ENCODE peak calls at places on chromosome 22, in ten cellular contexts. V is WERI-Rb-1; G is endothelial cell of umbilical vein; O is breast epithelium; C is HCT116; X is effector memory CD4-positive, alpha-beta T cell; L is CD4-positive, alpha-beta memory T cell; Y is upper lobe of right lung; J is tibial nerve; Z is Peyer's patch. K is an unnamed sample.

GRCh38 chr22:46649176-46650077 is 29.2 kb downstream of the GRAMD4 start:
- DNase-seq in V (no peak), G (no peak), O (no peak), C (no peak), X (no peak), L (no peak), Y (no peak), J (no peak), Z (no peak), K (peak)

GRCh38 chr22:36928181-36928580 is 14.8 kb downstream of the CSF2RB start:
- DNase-seq in V (no peak), G (no peak), O (no peak), C (no peak), X (no peak), L (no peak), Y (no peak), J (no peak), Z (no peak), K (no peak)

GRCh38 chr22:17872491-17872890 is 98.2 kb upstream of the BID start:
- DNase-seq in V (no peak), G (no peak), O (no peak), C (no peak), X (no peak), L (no peak), Y (no peak), J (no peak), Z (no peak), K (peak)

GRCh38 chr22:17779286-17780115 is 5.2 kb upstream of the BID start:
- DNase-seq in V (no peak), G (no peak), O (no peak), C (no peak), X (no peak), L (no peak), Y (no peak), J (no peak), Z (no peak), K (no peak)

GRCh38 chr22:48423481-48423901 is 1404.2 kb downstream of the BRD1 start:
- DNase-seq in V (no peak), G (no peak), O (no peak), C (no peak), X (no peak), L (no peak), Y (peak), J (no peak), Z (no peak), K (no peak)

GRCh38 chr22:34414467-34415440 is 494.5 kb upstream of the LARGE1 start:
- DNase-seq in V (peak), G (no peak), O (peak), C (peak), X (no peak), L (no peak), Y (no peak), J (no peak), Z (no peak), K (peak)

GRCh38 chr22:17858033-17858432 is 83.8 kb upstream of the BID start:
- DNase-seq in V (no peak), G (no peak), O (peak), C (no peak), X (no peak), L (no peak), Y (no peak), J (no peak), Z (no peak), K (peak)

GRCh38 chr22:27798526-27799333 is 2.8 kb downstream of the MN1 start:
- DNase-seq in V (no peak), G (no peak), O (no peak), C (no peak), X (no peak), L (no peak), Y (no peak), J (no peak), Z (no peak), K (no peak)

GRCh38 chr22:33844273-33844672 is 76.0 kb downstream of the LARGE1 start:
- DNase-seq in V (no peak), G (no peak), O (no peak), C (no peak), X (no peak), L (no peak), Y (no peak), J (no peak), Z (no peak), K (peak)

DNA sequence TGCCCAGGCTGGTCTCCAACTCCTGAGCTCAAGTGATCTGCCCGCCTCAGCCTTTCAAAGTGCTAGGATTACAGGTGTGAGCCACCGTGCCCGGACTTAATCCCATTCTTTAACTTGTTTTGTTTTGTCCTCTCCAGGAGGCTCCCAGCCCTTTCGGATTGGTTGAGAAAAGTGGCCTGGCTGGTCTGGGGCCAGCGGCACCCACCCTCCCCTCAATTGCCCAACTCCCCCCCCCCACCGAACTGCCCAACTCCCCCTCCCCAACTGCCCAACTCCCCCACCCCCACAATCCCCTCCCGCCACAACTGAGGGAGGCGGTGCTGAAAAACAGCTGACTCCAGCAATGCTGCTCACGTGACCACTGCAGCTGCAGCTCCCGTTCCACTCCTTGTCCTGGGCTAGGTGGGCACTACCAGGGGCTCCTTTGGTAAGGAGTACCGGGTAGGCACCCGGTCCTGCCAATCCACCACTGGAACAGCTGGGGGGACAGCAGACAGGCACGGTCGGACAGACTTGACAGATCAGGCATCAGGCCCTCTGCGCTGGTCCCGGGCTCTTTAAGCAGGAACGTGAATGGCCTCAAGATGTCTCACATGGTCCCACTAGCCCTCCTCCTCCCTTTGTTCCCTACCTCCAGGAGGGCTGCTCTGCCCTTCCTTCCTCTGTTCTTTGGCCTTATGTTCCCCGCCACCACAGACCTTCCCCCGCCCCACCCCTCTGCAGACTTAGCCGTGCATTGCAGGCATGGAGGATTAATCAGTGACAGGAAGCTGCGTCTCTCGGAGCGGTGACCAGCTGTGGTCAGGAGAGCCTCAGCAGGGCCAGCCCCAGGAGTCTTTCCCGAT is at the start of gene TCN2:
- DNase-seq in V (peak), G (peak), O (peak), C (no peak), X (no peak), L (peak), Y (peak), J (peak), Z (peak), K (peak)
- H3K27ac ChIP-seq in V (peak), G (peak), O (peak), C (peak), X (no peak), L (no peak), Y (peak), J (peak), Z (peak), K (peak)

GRCh38 chr22:29308148-29308790 is 1.8 kb downstream of the GAS2L1 start:
- DNase-seq in V (peak), G (no peak), O (no peak), C (no peak), X (no peak), L (no peak), Y (no peak), J (no peak), Z (no peak), K (no peak)
- H3K4me3 ChIP-seq in V (no peak), G (peak), O (peak), C (peak), X (no peak), L (no peak), Y (peak), J (peak), Z (peak), K (no peak)

GRCh38 chr22:41825376-41825775 is 7.5 kb upstream of the SREBF2 start:
- DNase-seq in V (no peak), G (peak), O (no peak), C (no peak), X (no peak), L (no peak), Y (no peak), J (no peak), Z (no peak), K (no peak)
- H3K27ac ChIP-seq in V (no peak), G (no peak), O (peak), C (no peak), X (no peak), L (no peak), Y (peak), J (peak), Z (no peak), K (peak)

DNA sequence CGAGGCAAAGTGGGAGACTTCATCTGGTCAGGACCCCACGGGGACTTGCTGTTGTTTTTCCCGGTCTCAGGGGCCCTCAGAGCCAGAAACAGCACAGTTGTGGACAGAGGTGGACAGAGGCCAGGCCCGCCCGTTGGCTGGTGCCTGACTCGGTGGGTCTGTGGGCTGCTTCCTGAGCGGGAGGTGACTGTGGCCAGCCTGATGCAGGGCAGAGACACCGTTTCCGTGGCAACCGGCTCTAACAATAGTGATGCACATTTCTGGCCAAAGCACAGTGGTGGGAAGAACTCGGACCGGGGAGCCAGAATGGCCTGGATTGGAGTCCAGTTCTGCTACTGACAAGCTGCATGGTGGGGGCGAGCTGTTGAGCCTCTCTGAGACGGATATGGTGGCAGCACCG is 58.7 kb upstream of the ATXN10 start:
- DNase-seq in V (no peak), G (no peak), O (no peak), C (no peak), X (no peak), L (no peak), Y (peak), J (no peak), Z (no peak), K (no peak)
- H3K4me3 ChIP-seq in V (no peak), G (no peak), O (peak), C (no peak), X (no peak), L (no peak), Y (no peak), J (no peak), Z (no peak), K (no peak)

DNA sequence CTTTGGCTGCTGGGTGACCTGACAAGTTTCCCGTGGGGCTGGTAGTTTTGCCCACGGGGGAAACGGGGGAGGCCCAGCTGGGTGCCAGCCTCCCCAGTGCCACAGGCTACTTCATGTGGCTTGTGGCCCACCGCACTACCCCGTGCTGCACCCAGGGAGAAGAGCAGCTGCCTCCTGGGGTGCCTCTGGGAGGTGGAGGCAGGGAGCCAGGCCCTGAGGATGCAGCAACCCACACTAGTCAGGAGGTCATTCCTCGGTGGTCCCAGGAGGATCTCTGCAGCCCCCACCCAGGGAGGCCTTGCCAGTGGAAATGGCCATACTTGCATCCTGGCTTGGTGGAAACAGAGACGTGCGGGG is 3.5 kb downstream of the PIM3 start:
- DNase-seq in V (no peak), G (no peak), O (no peak), C (no peak), X (peak), L (peak), Y (peak), J (no peak), Z (no peak), K (no peak)
- H3K27ac ChIP-seq in V (no peak), G (no peak), O (peak), C (peak), X (peak), L (peak), Y (peak), J (peak), Z (peak), K (peak)

GRCh38 chr22:19759994-19760651 is 455 bp upstream of the TBX1 start:
- DNase-seq in V (no peak), G (no peak), O (no peak), C (no peak), X (no peak), L (no peak), Y (no peak), J (no peak), Z (no peak), K (no peak)
- H3K4me3 ChIP-seq in V (peak), G (peak), O (peak), C (no peak), X (peak), L (no peak), Y (peak), J (no peak), Z (no peak), K (no peak)

DNA sequence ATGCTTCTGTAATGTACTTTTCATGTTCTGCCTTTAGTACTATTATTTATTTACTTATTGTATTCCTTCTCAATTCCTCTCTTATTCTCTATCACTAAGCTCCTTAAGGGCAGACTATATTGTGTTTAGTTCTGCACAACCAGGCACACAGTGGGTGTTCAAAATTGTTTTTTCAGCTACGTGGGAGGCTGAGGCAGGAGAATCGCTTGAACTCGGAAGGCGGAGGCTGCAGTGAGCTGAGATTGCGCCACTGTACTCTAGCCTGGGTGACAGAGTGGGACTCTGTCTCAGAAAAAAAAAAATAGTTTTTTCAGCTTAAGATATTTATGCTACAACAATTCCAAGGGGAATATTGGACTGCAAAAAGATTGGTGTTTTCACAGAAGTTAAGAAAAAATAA is 17.4 kb upstream of the DDX17 start:
- DNase-seq in V (no peak), G (no peak), O (no peak), C (no peak), X (no peak), L (no peak), Y (no peak), J (no peak), Z (no peak), K (no peak)
- H3K27ac ChIP-seq in V (no peak), G (no peak), O (no peak), C (no peak), X (no peak), L (no peak), Y (no peak), J (no peak), Z (no peak), K (no peak)

GRCh38 chr22:23773247-23774113 is 831 bp downstream of the MMP11 start:
- DNase-seq in V (no peak), G (no peak), O (no peak), C (no peak), X (no peak), L (no peak), Y (no peak), J (no peak), Z (no peak), K (no peak)
- H3K4me3 ChIP-seq in V (peak), G (peak), O (peak), C (peak), X (peak), L (no peak), Y (peak), J (peak), Z (peak), K (peak)

GRCh38 chr22:31106651-31107205 is 640 bp downstream of the SELENOM start:
- DNase-seq in V (no peak), G (no peak), O (no peak), C (no peak), X (no peak), L (no peak), Y (no peak), J (peak), Z (no peak), K (no peak)
- H3K27ac ChIP-seq in V (no peak), G (peak), O (peak), C (peak), X (peak), L (peak), Y (peak), J (peak), Z (peak), K (peak)

GRCh38 chr22:20015971-20016733 is 471 bp downstream of the ARVCF start:
- DNase-seq in V (peak), G (peak), O (no peak), C (no peak), X (no peak), L (peak), Y (peak), J (no peak), Z (peak), K (no peak)

GRCh38 chr22:20018001-20018400 is 1.4 kb upstream of the ARVCF start:
- DNase-seq in V (no peak), G (no peak), O (no peak), C (no peak), X (no peak), L (no peak), Y (no peak), J (no peak), Z (no peak), K (no peak)

GRCh38 chr22:20016734-20017621 is at the start of gene ARVCF:
- DNase-seq in V (peak), G (peak), O (peak), C (peak), X (peak), L (peak), Y (peak), J (peak), Z (peak), K (peak)

GRCh38 chr22:20019661-20020532 is 1.0 kb upstream of the TANGO2 start:
- DNase-seq in V (no peak), G (no peak), O (no peak), C (no peak), X (no peak), L (no peak), Y (no peak), J (no peak), Z (no peak), K (no peak)

DNA sequence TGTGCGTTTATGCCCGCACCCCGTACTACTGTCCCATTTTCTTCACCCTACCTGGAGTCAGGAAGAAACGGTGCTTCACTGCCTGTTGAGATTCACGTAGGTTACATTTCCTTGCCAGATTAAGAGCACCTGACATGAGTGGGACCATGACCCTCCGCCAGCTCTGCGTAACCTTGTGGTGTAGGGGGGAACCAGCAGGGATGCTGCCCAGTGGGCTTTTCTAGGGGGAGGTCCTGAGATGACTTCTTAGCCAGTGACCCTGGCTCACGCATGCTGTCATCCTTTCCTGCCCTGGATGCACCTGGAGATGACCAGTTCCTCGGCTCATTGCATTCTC is 967 bp upstream of the ARVCF start:
- DNase-seq in V (no peak), G (no peak), O (no peak), C (no peak), X (no peak), L (no peak), Y (no peak), J (no peak), Z (no peak), K (no peak)
- H3K4me3 ChIP-seq in V (peak), G (no peak), O (peak), C (peak), X (peak), L (no peak), Y (peak), J (no peak), Z (no peak), K (no peak)